ENCODE peak calls at places on chromosomes 2 and 18, in four cellular contexts. D, S, L and V are unnamed samples.

GRCh38 chr2:235827585-235827992 is 333.7 kb downstream of the AGAP1 start:
- DNase-seq in L (peak), D (no peak), S (no peak), V (peak)

GRCh38 chr18:42977982-42978595 is 137.4 kb downstream of the RIT2 start:
- DNase-seq in S (no peak), L (no peak), D (no peak), V (no peak)

GRCh38 chr18:5286525-5286924 is 9.0 kb downstream of the ZBTB14 start:
- DNase-seq in S (no peak), D (peak), L (no peak), V (no peak)

GRCh38 chr2:159444728-159445127 is 158.2 kb upstream of the WDSUB1 start:
- DNase-seq in D (no peak), S (no peak), L (no peak), V (no peak)

GRCh38 chr2:206642075-206643025 is at the start of gene FAM237A:
- DNase-seq in S (peak), D (peak), L (peak), V (peak)

GRCh38 chr18:13376298-13376840 is 157.8 kb downstream of the LDLRAD4 start:
- DNase-seq in L (no peak), D (no peak), S (no peak), V (no peak)

GRCh38 chr2:46645681-46646162 is 166.4 kb downstream of the TMEM247 start:
- DNase-seq in S (no peak), D (peak), L (peak), V (peak)

GRCh38 chr18:62258606-62259005 is 66.5 kb upstream of the TNFRSF11A start:
- DNase-seq in S (no peak), D (no peak), L (no peak), V (no peak)

GRCh38 chr2:189581354-189582139 is 961 bp upstream of the SLC40A1 start:
- DNase-seq in D (no peak), S (no peak), L (no peak), V (no peak)

GRCh38 chr2:165410231-165410630 is 59.3 kb upstream of the CSRNP3 start:
- DNase-seq in D (no peak), S (no peak), L (no peak), V (no peak)

GRCh38 chr2:213923543-213923942 is 487.3 kb upstream of the VWC2L start:
- DNase-seq in S (no peak), D (no peak), L (no peak), V (no peak)

GRCh38 chr18:35605686-35606417 is 24.3 kb downstream of the GALNT1 start:
- DNase-seq in L (peak), D (peak), S (no peak), V (peak)

GRCh38 chr18:29226201-29226600 is 1049.3 kb upstream of the CDH2 start:
- DNase-seq in L (no peak), S (no peak), D (peak), V (peak)

GRCh38 chr2:44801676-44802408 is 139.7 kb upstream of the SIX3 start:
- DNase-seq in S (no peak), L (no peak), D (no peak), V (no peak)

GRCh38 chr18:474416-474815 is 26.1 kb downstream of the COLEC12 start:
- DNase-seq in S (no peak), L (no peak), D (no peak), V (no peak)

GRCh38 chr2:31764169-31764568 is 183.4 kb upstream of the SRD5A2 start:
- DNase-seq in D (no peak), L (no peak), S (no peak), V (peak)

GRCh38 chr2:132936261-132936660 is 266.3 kb upstream of the LYPD1 start:
- DNase-seq in L (peak), S (no peak), D (peak), V (peak)

GRCh38 chr2:128603411-128603924 is 284.8 kb upstream of the HS6ST1 start:
- DNase-seq in S (peak), L (no peak), D (no peak), V (no peak)
- H3K4me3 ChIP-seq in S (no peak), L (no peak), D (no peak), V (no peak)

GRCh38 chr2:120225549-120226065 is 2.4 kb upstream of the TMEM185B start:
- DNase-seq in D (no peak), S (peak), L (no peak), V (no peak)

GRCh38 chr2:120224735-120225548 is 1.7 kb upstream of the TMEM185B start:
- DNase-seq in D (no peak), L (no peak), S (peak), V (no peak)

GRCh38 chr2:120222186-120223033 is 790 bp downstream of the TMEM185B start:
- DNase-seq in D (no peak), L (no peak), S (no peak), V (no peak)

GRCh38 chr2:120223034-120223912 is at the start of gene TMEM185B:
- DNase-seq in S (peak), D (peak), L (peak), V (peak)

GRCh38 chr2:120224256-120224655 is 1.1 kb upstream of the TMEM185B start:
- DNase-seq in S (peak), D (no peak), L (no peak), V (no peak)
- TF ChIP-seq CTCF in S (no peak), D (no peak), L (no peak), V (no peak)

GRCh38 chr2:231547315-231548110 is 17.3 kb upstream of the NMUR1 start:
- DNase-seq in L (no peak), S (no peak), D (no peak), V (no peak)

GRCh38 chr2:231541605-231542509 is 11.6 kb upstream of the NMUR1 start:
- DNase-seq in L (no peak), S (no peak), D (no peak), V (no peak)

GRCh38 chr2:231546014-231546413 is 15.8 kb upstream of the NMUR1 start:
- DNase-seq in D (no peak), S (no peak), L (no peak), V (no peak)

GRCh38 chr2:231548752-231549151 is 18.5 kb upstream of the NMUR1 start:
- DNase-seq in S (no peak), D (no peak), L (no peak), V (no peak)

DNA sequence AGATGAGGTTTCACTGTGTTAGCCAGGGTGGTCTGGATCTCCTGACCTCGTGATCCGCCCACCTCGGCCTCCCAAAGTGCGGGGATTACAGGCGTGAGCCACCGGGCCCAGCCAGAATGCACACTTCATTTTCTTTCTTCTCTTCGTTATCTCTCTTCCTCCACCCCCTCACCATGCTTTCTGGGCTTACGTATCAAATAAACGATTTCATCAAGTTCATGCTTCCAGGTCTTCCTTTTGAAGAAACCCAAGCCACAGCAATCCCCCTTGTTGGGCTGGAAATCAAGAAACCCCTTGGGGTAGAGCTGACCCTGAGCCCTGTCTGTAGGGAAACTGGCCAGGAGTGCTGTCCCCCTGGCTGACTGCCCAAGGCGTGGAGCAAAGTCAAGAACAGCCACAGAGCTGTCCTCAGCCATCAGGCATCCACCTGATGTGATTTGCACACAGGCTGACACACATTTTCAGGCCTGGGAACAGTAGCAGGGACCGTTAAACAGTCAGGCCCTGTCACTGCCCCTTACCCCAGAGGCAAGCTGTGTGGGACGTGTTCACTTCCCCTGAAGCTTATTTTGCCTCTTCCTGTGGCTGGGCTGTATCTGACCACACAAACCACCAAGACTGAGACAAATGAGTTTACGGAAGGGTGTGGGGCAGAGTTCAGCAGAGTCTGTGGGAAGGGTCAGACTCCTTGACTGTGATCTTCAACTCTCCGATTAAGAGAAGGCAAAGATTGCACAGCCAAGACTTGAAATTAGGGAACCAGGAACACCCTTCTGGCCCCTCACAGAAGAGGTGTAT is 15.1 kb upstream of the NMUR1 start:
- DNase-seq in S (peak), L (peak), D (peak), V (no peak)
- H3K4me3 ChIP-seq in S (no peak), L (no peak), D (no peak), V (no peak)

GRCh38 chr2:223894009-223894408 is 51.1 kb downstream of the WDFY1 start:
- DNase-seq in D (no peak), S (no peak), L (no peak), V (no peak)
- TF ChIP-seq CTCF in D (no peak), S (no peak), L (no peak), V (no peak)

GRCh38 chr2:107094450-107094986 is 208.6 kb upstream of the ST6GAL2 start:
- DNase-seq in L (no peak), S (no peak), D (no peak), V (no peak)

GRCh38 chr2:107093426-107093957 is 207.5 kb upstream of the ST6GAL2 start:
- DNase-seq in S (no peak), D (no peak), L (no peak), V (no peak)

GRCh38 chr2:107088156-107088555 is 202.2 kb upstream of the ST6GAL2 start:
- DNase-seq in L (no peak), S (no peak), D (no peak), V (no peak)

GRCh38 chr2:107091163-107091864 is 205.3 kb upstream of the ST6GAL2 start:
- DNase-seq in D (no peak), L (peak), S (no peak), V (peak)
- H3K4me3 ChIP-seq in D (no peak), L (no peak), S (no peak), V (no peak)

DNA sequence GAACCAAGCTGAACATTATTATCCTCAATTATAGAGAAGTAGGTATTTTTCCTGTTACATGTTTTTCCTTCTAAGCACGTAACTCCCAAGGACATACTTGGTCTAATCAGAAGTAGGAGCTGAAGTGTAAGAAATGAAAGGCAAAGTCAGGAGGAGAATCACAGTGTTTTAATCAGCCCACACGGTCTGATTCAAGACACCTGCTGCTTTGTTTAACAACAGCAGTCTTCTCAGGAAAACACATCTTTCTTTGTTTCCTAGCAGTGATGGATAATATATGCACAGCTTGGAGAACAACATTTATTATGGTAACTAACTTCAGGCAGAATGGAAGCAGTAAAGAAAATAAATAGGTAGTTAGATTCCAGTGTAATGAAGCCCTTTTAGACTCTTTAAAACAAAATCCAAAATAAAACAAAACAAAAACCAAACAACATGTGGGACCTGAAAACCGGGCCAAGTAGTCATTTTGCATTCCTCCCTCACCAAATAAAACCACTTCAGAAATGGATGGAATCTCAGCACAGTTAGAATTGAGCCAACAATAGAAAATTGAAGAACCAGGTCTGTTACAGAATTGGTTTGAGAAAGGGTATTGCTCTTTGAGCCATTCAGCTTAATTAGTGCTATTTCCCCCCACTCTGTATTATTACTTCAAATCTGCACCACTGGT is 61.1 kb upstream of the UGP2 start:
- DNase-seq in S (no peak), D (no peak), L (no peak), V (no peak)
- TF ChIP-seq CTCF in S (no peak), D (no peak), L (no peak), V (no peak)

DNA sequence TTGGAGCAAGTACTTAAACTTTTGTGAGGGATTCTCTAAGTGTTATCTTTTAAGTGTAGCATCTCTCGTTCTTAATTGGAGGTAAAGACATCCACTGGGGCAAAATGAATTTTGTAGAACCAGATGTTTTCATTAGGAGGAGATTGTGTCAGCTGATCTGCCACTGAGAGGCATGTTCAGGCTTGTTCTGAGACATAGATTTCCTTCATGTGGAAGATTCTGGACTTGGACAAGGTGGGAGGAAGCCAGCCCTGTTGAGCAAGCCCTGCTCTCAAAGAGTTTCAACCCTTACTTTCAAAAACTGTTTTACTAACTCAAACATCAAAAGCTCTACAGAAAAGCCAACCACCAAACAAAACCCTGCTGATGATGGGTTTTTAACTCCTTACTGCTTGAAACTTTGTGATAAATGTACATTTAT is 6.5 kb downstream of the MAP4K4 start:
- DNase-seq in D (peak), S (no peak), L (no peak), V (peak)
- H3K4me3 ChIP-seq in D (no peak), S (no peak), L (no peak), V (no peak)